ENCODE peak calls at places on chromosomes 2 and 18, in seven cellular contexts. One of them, this sample, is unnamed.

GRCh38 chr2:5052905-5053304 is 639.3 kb upstream of the SOX11 start:
- DNase-seq in fibroblast of villous mesenchyme: no peak
- DNase-seq in lower leg skin: no peak
- DNase-seq in A549: no peak
- DNase-seq in GM23338: no peak
- DNase-seq in NB4: no peak
- DNase-seq in ovary: no peak
- DNase-seq in this sample: no peak

GRCh38 chr2:69214898-69215297 is 172.1 kb downstream of the GFPT1 start:
- DNase-seq in fibroblast of villous mesenchyme: peak
- DNase-seq in lower leg skin: no peak
- DNase-seq in A549: no peak
- DNase-seq in GM23338: no peak
- DNase-seq in NB4: no peak
- DNase-seq in ovary: no peak
- DNase-seq in this sample: no peak

GRCh38 chr2:196046123-196046917 is 22.3 kb downstream of the DNAH7 start:
- DNase-seq in fibroblast of villous mesenchyme: no peak
- DNase-seq in lower leg skin: no peak
- DNase-seq in A549: no peak
- DNase-seq in GM23338: no peak
- DNase-seq in NB4: no peak
- DNase-seq in ovary: no peak
- DNase-seq in this sample: no peak

GRCh38 chr2:213275265-213275664 is 9.0 kb upstream of the SPAG16 start:
- DNase-seq in fibroblast of villous mesenchyme: no peak
- DNase-seq in lower leg skin: no peak
- DNase-seq in A549: no peak
- DNase-seq in GM23338: no peak
- DNase-seq in NB4: no peak
- DNase-seq in ovary: no peak
- DNase-seq in this sample: no peak

GRCh38 chr18:48553236-48553635 is 14.4 kb downstream of the CTIF start:
- DNase-seq in fibroblast of villous mesenchyme: no peak
- DNase-seq in lower leg skin: no peak
- DNase-seq in A549: no peak
- DNase-seq in GM23338: no peak
- DNase-seq in NB4: no peak
- DNase-seq in ovary: no peak
- DNase-seq in this sample: no peak

GRCh38 chr18:8699948-8700347 is 5.4 kb upstream of the MTCL1 start:
- DNase-seq in fibroblast of villous mesenchyme: no peak
- DNase-seq in lower leg skin: peak
- DNase-seq in A549: no peak
- DNase-seq in GM23338: no peak
- DNase-seq in NB4: peak
- DNase-seq in ovary: no peak
- DNase-seq in this sample: no peak

GRCh38 chr2:95021847-95022246 is 3.7 kb upstream of the MAL start:
- DNase-seq in fibroblast of villous mesenchyme: no peak
- DNase-seq in lower leg skin: no peak
- DNase-seq in A549: no peak
- DNase-seq in GM23338: no peak
- DNase-seq in NB4: no peak
- DNase-seq in ovary: no peak
- DNase-seq in this sample: no peak

GRCh38 chr18:12048827-12049175 is 44.8 kb upstream of the ANKRD62 start:
- DNase-seq in fibroblast of villous mesenchyme: peak
- DNase-seq in lower leg skin: peak
- DNase-seq in A549: no peak
- DNase-seq in GM23338: no peak
- DNase-seq in NB4: no peak
- DNase-seq in ovary: no peak
- DNase-seq in this sample: no peak

GRCh38 chr18:8229040-8229439 is 380.2 kb upstream of the RAB12 start:
- DNase-seq in fibroblast of villous mesenchyme: no peak
- DNase-seq in lower leg skin: no peak
- DNase-seq in A549: no peak
- DNase-seq in GM23338: no peak
- DNase-seq in NB4: no peak
- DNase-seq in ovary: no peak
- DNase-seq in this sample: no peak

GRCh38 chr2:120862254-120863172 is 126.8 kb downstream of the GLI2 start:
- DNase-seq in fibroblast of villous mesenchyme: peak
- DNase-seq in lower leg skin: no peak
- DNase-seq in A549: no peak
- DNase-seq in GM23338: no peak
- DNase-seq in NB4: no peak
- DNase-seq in ovary: no peak
- DNase-seq in this sample: no peak

GRCh38 chr2:222479855-222480254 is 55.5 kb downstream of the SGPP2 start:
- DNase-seq in fibroblast of villous mesenchyme: peak
- DNase-seq in lower leg skin: no peak
- DNase-seq in A549: no peak
- DNase-seq in GM23338: no peak
- DNase-seq in NB4: no peak
- DNase-seq in ovary: no peak
- DNase-seq in this sample: no peak

GRCh38 chr2:38619458-38620164 is 16.9 kb upstream of the HNRNPLL start:
- DNase-seq in fibroblast of villous mesenchyme: no peak
- DNase-seq in lower leg skin: no peak
- DNase-seq in A549: no peak
- DNase-seq in GM23338: no peak
- DNase-seq in NB4: peak
- DNase-seq in ovary: no peak
- DNase-seq in this sample: no peak

GRCh38 chr2:64613276-64613675 is 40.4 kb downstream of the SERTAD2 start:
- DNase-seq in fibroblast of villous mesenchyme: no peak
- DNase-seq in lower leg skin: no peak
- DNase-seq in A549: no peak
- DNase-seq in GM23338: no peak
- DNase-seq in NB4: no peak
- DNase-seq in ovary: no peak
- DNase-seq in this sample: no peak

GRCh38 chr2:52594036-52594435 is 1173.6 kb upstream of the CHAC2 start:
- DNase-seq in fibroblast of villous mesenchyme: no peak
- DNase-seq in lower leg skin: no peak
- DNase-seq in A549: no peak
- DNase-seq in GM23338: no peak
- DNase-seq in NB4: no peak
- DNase-seq in ovary: no peak
- DNase-seq in this sample: no peak

DNA sequence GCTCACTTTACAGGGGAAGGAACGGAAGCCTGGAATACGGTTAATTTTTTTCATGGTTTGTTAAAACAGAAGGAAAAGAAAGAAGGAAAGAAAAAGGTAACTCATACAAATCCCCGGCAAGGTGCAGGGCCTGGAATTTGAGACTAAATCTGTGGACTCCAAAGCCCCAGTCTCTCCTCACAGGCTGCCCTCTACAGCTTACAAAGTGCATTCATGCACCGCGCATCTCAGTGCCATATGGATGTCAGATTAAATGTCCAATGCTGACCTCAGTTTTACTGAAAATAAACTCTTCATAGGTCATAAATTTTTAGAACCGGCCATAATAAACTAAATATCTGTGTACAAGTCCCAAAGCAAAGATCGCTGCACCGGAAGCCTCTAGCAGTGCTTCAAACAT is 17.8 kb downstream of the ST6GAL2 start:
- DNase-seq in fibroblast of villous mesenchyme: no peak
- DNase-seq in lower leg skin: no peak
- DNase-seq in A549: no peak
- DNase-seq in GM23338: peak
- DNase-seq in NB4: peak
- DNase-seq in ovary: no peak
- DNase-seq in this sample: no peak
- TF ChIP-seq CTCF in fibroblast of villous mesenchyme: peak
- TF ChIP-seq CTCF in lower leg skin: no peak
- TF ChIP-seq CTCF in A549: peak
- TF ChIP-seq CTCF in GM23338: peak
- TF ChIP-seq CTCF in NB4: peak
- TF ChIP-seq CTCF in ovary: no peak
- TF ChIP-seq CTCF in this sample: no peak

GRCh38 chr2:210171309-210172218 is at the start of gene KANSL1L:
- DNase-seq in fibroblast of villous mesenchyme: peak
- DNase-seq in lower leg skin: peak
- DNase-seq in A549: peak
- DNase-seq in GM23338: peak
- DNase-seq in NB4: peak
- DNase-seq in ovary: peak
- DNase-seq in this sample: peak
- TF ChIP-seq CTCF in fibroblast of villous mesenchyme: no peak
- TF ChIP-seq CTCF in lower leg skin: no peak
- TF ChIP-seq CTCF in A549: no peak
- TF ChIP-seq CTCF in GM23338: no peak
- TF ChIP-seq CTCF in NB4: no peak
- TF ChIP-seq CTCF in ovary: peak
- TF ChIP-seq CTCF in this sample: no peak

GRCh38 chr18:33231474-33232317 is 208.8 kb downstream of the CCDC178 start:
- DNase-seq in fibroblast of villous mesenchyme: peak
- DNase-seq in lower leg skin: peak
- DNase-seq in A549: peak
- DNase-seq in GM23338: peak
- DNase-seq in NB4: peak
- DNase-seq in ovary: peak
- DNase-seq in this sample: peak

DNA sequence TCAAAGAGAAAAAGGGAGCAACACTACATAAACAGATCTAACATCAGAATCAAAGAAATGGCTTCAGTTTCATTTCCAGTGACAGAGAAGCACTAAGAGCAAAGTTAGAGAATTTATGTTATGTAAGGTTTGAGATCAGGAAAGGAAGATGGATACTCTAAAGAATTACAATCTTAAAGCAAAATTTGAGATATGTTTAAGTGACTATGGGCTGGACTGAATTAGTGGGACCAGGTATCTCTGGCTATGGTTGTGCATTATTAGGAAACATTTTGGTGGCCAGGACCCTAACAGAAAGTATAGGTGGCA is 208.2 kb downstream of the CCDC178 start:
- DNase-seq in fibroblast of villous mesenchyme: no peak
- DNase-seq in lower leg skin: no peak
- DNase-seq in A549: no peak
- DNase-seq in GM23338: no peak
- DNase-seq in NB4: no peak
- DNase-seq in ovary: no peak
- DNase-seq in this sample: no peak
- TF ChIP-seq CTCF in fibroblast of villous mesenchyme: no peak
- TF ChIP-seq CTCF in lower leg skin: no peak
- TF ChIP-seq CTCF in A549: no peak
- TF ChIP-seq CTCF in GM23338: no peak
- TF ChIP-seq CTCF in NB4: no peak
- TF ChIP-seq CTCF in ovary: no peak
- TF ChIP-seq CTCF in this sample: no peak

DNA sequence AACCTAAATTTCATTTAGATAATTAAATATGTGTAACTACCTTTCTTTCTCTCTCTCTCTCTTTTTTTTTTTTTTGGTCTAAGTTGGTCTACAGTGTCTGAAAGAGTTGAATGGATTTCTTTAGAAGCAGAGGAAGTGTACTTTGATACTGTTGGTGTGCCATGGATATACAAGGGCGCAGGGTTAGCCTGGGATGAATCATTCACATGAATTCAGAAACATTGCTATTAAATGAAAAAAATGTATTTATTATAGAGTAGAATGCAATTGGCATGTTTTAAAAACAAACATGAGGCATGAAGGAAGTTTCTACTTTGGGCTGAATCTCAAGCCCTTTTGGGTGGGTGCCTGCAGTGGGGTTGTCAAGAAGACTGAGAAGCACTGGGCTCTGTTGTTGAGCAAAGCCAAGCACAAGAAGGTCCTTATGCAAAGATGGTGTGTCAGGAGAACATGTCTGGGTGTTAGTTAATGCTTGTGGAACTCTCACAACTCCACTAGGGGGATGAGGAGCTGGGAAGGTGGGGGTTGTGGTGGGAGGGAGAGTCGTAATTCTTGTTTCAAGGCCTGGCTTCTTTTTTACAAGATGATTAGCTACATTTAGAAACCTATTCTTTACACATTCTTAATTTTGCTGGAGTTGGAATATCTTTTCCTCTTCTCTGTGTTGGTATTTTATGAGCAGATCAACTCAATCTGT is 57.9 kb downstream of the LYPD6 start:
- DNase-seq in fibroblast of villous mesenchyme: peak
- DNase-seq in lower leg skin: no peak
- DNase-seq in A549: no peak
- DNase-seq in GM23338: peak
- DNase-seq in NB4: peak
- DNase-seq in ovary: no peak
- DNase-seq in this sample: no peak
- TF ChIP-seq CTCF in fibroblast of villous mesenchyme: peak
- TF ChIP-seq CTCF in lower leg skin: no peak
- TF ChIP-seq CTCF in A549: no peak
- TF ChIP-seq CTCF in GM23338: peak
- TF ChIP-seq CTCF in NB4: peak
- TF ChIP-seq CTCF in ovary: no peak
- TF ChIP-seq CTCF in this sample: no peak

GRCh38 chr2:71277159-71277498 is 50.2 kb upstream of the PAIP2B start:
- DNase-seq in fibroblast of villous mesenchyme: no peak
- DNase-seq in lower leg skin: no peak
- DNase-seq in A549: no peak
- DNase-seq in GM23338: no peak
- DNase-seq in NB4: no peak
- DNase-seq in ovary: no peak
- DNase-seq in this sample: no peak

GRCh38 chr2:71275939-71276310 is 49.0 kb upstream of the PAIP2B start:
- DNase-seq in fibroblast of villous mesenchyme: no peak
- DNase-seq in lower leg skin: no peak
- DNase-seq in A549: no peak
- DNase-seq in GM23338: no peak
- DNase-seq in NB4: no peak
- DNase-seq in ovary: no peak
- DNase-seq in this sample: no peak

GRCh38 chr2:71276311-71277158 is 49.6 kb upstream of the PAIP2B start:
- DNase-seq in fibroblast of villous mesenchyme: peak
- DNase-seq in lower leg skin: peak
- DNase-seq in A549: peak
- DNase-seq in GM23338: peak
- DNase-seq in NB4: peak
- DNase-seq in ovary: peak
- DNase-seq in this sample: peak

GRCh38 chr2:71281950-71282349 is 49.6 kb upstream of the ZNF638 start:
- DNase-seq in fibroblast of villous mesenchyme: no peak
- DNase-seq in lower leg skin: no peak
- DNase-seq in A549: no peak
- DNase-seq in GM23338: no peak
- DNase-seq in NB4: no peak
- DNase-seq in ovary: no peak
- DNase-seq in this sample: no peak

DNA sequence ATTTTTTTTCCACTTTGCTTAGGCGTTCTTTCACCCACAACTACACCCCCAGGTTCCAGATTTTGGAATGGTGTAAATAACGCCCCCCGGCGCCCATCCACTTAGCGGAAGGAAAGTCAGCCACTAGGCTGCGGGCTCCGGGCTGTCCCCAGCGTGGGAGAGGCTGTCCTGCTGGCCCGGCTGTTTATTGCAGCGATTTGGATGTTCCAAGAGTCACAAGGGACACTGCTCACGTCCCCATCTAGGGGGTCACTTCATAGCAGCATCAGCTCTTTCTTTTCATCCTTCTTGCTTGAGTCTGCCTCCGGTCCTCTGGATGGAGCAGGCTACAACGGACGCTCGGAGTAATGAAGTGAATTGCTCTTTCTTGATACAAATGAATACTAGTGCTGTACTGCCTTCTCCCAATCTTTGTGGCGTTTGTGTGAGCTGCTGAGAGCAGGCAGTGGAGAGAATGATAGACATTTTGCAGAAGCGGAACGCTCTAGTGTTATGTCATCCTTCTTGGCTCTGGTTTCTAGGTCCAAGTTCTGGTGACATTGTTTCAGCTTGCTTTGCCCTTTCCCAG is 50.7 kb upstream of the PAIP2B start:
- DNase-seq in fibroblast of villous mesenchyme: peak
- DNase-seq in lower leg skin: no peak
- DNase-seq in A549: peak
- DNase-seq in GM23338: peak
- DNase-seq in NB4: peak
- DNase-seq in ovary: no peak
- DNase-seq in this sample: peak
- TF ChIP-seq CTCF in fibroblast of villous mesenchyme: peak
- TF ChIP-seq CTCF in lower leg skin: no peak
- TF ChIP-seq CTCF in A549: peak
- TF ChIP-seq CTCF in GM23338: peak
- TF ChIP-seq CTCF in NB4: peak
- TF ChIP-seq CTCF in ovary: no peak
- TF ChIP-seq CTCF in this sample: peak